ENCODE peak calls at places on chromosomes 12 and 14, in four cellular contexts. I is IMR-90, A is osteoblast, V is H9. C is an unnamed sample.

GRCh38 chr12:113334786-113335539 is at the start of gene SLC8B1:
- DNase-seq in I (peak; percentile 57), A (peak; percentile 97), V (peak; percentile 95), C (peak; percentile 94)

GRCh38 chr12:52156310-52156709 is 35.5 kb downstream of the KRT80 start:
- DNase-seq in V (no peak), A (no peak), I (peak; percentile 31), C (no peak)

GRCh38 chr14:104224516-104225281 is 86.3 kb downstream of the KIF26A start:
- DNase-seq in A (no peak), V (peak; percentile 66), I (no peak), C (peak; percentile 48)

GRCh38 chr12:51592034-51592705 is 1.1 kb downstream of the SCN8A start:
- DNase-seq in I (peak; percentile 79), A (peak; percentile 73), V (no peak), C (peak; percentile 7)

GRCh38 chr12:57008113-57008687 is 1.9 kb upstream of the ZBTB39 start:
- DNase-seq in A (peak; percentile 89), V (no peak), I (peak; percentile 82), C (peak; percentile 75)

GRCh38 chr12:127125607-127126259 is 1141.2 kb upstream of the TMEM132C start:
- DNase-seq in I (peak; percentile 70), A (peak; percentile 51), V (no peak), C (peak; percentile 74)

GRCh38 chr12:77229640-77230442 is 164.5 kb upstream of the E2F7 start:
- DNase-seq in A (peak; percentile 65), I (no peak), V (no peak), C (no peak)

GRCh38 chr12:1931642-1932041 is 13.2 kb upstream of the CACNA2D4 start:
- DNase-seq in A (peak; percentile 53), I (no peak), V (no peak), C (no peak)

GRCh38 chr12:30026621-30027234 is 243.0 kb upstream of the TMTC1 start:
- DNase-seq in I (peak; percentile 89), V (no peak), A (no peak), C (no peak)

GRCh38 chr12:16297521-16297920 is 20.0 kb upstream of the SLC15A5 start:
- DNase-seq in I (no peak), A (no peak), V (no peak), C (no peak)

GRCh38 chr14:73392329-73393257 is 65.8 kb downstream of the NUMB start:
- DNase-seq in I (no peak), V (no peak), A (no peak), C (no peak)

GRCh38 chr12:48818831-48819590 is 715 bp downstream of the CACNB3 start:
- DNase-seq in I (no peak), V (peak; percentile 67), A (peak; percentile 65), C (peak; percentile 28)

GRCh38 chr12:20822415-20822814 is 11.9 kb downstream of the SLCO1B3 start:
- DNase-seq in A (no peak), I (no peak), V (no peak), C (no peak)

GRCh38 chr12:76244298-76244697 is 103.9 kb downstream of the BBS10 start:
- DNase-seq in I (no peak), A (no peak), V (no peak), C (no peak)

GRCh38 chr12:76713130-76713529 is 50.8 kb upstream of the ZDHHC17 start:
- DNase-seq in I (no peak), A (no peak), V (peak; percentile 57), C (no peak)

GRCh38 chr14:52370406-52370911 is 56.3 kb downstream of the PTGER2 start:
- DNase-seq in A (no peak), V (no peak), I (no peak), C (no peak)

GRCh38 chr12:55955800-55956508 is 9.9 kb downstream of the PMEL start:
- DNase-seq in V (peak; percentile 58), A (no peak), I (peak; percentile 76), C (peak; percentile 84)

GRCh38 chr12:171276-171675 is 42.7 kb downstream of the SLC6A12 start:
- DNase-seq in I (no peak), V (no peak), A (no peak), C (no peak)

GRCh38 chr14:59698793-59699192 is 122.2 kb upstream of the CCDC175 start:
- DNase-seq in I (no peak), V (no peak), A (no peak), C (no peak)

GRCh38 chr14:98345186-98345585 is 926.8 kb downstream of the BCL11B start:
- DNase-seq in V (no peak), A (no peak), I (no peak), C (no peak)

GRCh38 chr12:6970096-6970527 is 352 bp downstream of the PHB2 start:
- DNase-seq in V (no peak), I (no peak), A (no peak), C (no peak)

GRCh38 chr12:53579545-53579955 is 46.6 kb downstream of the ATF7 start:
- DNase-seq in V (no peak), A (peak; percentile 4), I (no peak), C (no peak)

GRCh38 chr12:68042212-68042699 is 53.0 kb downstream of the IFNG-AS1 start:
- DNase-seq in I (peak; percentile 3), V (no peak), A (no peak), C (no peak)

GRCh38 chr14:60807971-60808370 is 73.4 kb downstream of the MNAT1 start:
- DNase-seq in V (no peak), A (peak; percentile 39), I (peak; percentile 23), C (no peak)

GRCh38 chr14:30375280-30375892 is 183.6 kb upstream of the G2E3 start:
- DNase-seq in A (no peak), I (peak; percentile 47), V (peak; percentile 70), C (peak; percentile 71)

GRCh38 chr12:124338876-124339603 is 44.1 kb downstream of the RFLNA start:
- DNase-seq in I (no peak), V (no peak), A (no peak), C (no peak)

GRCh38 chr12:27779837-27780611 is at the start of the genes KLHL42 and MANSC4:
- DNase-seq in A (peak; percentile 96), V (peak; percentile 72), I (peak; percentile 73), C (peak; percentile 85)

GRCh38 chr14:32073537-32074189 is 3.4 kb upstream of the ARHGAP5 start:
- DNase-seq in I (peak; percentile 82), A (peak; percentile 95), V (no peak), C (peak; percentile 81)

GRCh38 chr12:70639535-70639934 is 2.3 kb upstream of the PTPRB start:
- DNase-seq in I (no peak), A (no peak), V (no peak), C (no peak)

GRCh38 chr12:41576925-41577324 is 388.8 kb downstream of the PDZRN4 start:
- DNase-seq in V (peak; percentile 73), A (no peak), I (no peak), C (no peak)

GRCh38 chr12:82028772-82029171 is 269.6 kb upstream of the PPFIA2 start:
- DNase-seq in V (no peak), A (no peak), I (no peak), C (no peak)

GRCh38 chr14:99589031-99589441 is 15.0 kb downstream of the CCDC85C start:
- DNase-seq in V (no peak), I (no peak), A (peak; percentile 73), C (no peak)

GRCh38 chr14:69636051-69636639 is 24.7 kb downstream of the SUSD6 start:
- DNase-seq in V (no peak), A (no peak), I (no peak), C (no peak)

GRCh38 chr14:90405755-90406154 is 8.9 kb downstream of the CALM1 start:
- DNase-seq in V (no peak), I (no peak), A (no peak), C (no peak)

GRCh38 chr12:12916135-12916956 is 25.0 kb downstream of the GPRC5A start:
- DNase-seq in A (peak; percentile 91), V (peak; percentile 91), I (peak; percentile 73), C (peak; percentile 86)
- H2AFZ ChIP-seq in A (peak overlapping the region; percentile 49), V (no peak overlapping the region), I (peak overlapping the region; percentile 67), C (no peak overlapping the region)

GRCh38 chr14:35366521-35366976 is 38.0 kb downstream of the NFKBIA start:
- DNase-seq in I (no peak), V (no peak), A (no peak), C (no peak)
- H2AFZ ChIP-seq in I (peak overlapping the region; percentile 82), V (no peak overlapping the region), A (peak overlapping the region; percentile 69), C (no peak overlapping the region)

GRCh38 chr12:120642806-120643205 is 2.4 kb downstream of the CABP1 start:
- DNase-seq in I (peak; percentile 4), A (no peak), V (no peak), C (no peak)

GRCh38 chr12:120647375-120647755 is 6.9 kb downstream of the CABP1 start:
- DNase-seq in V (no peak), A (no peak), I (no peak), C (no peak)

GRCh38 chr12:120649442-120650248 is 9.2 kb downstream of the CABP1 start:
- DNase-seq in V (peak; percentile 55), A (no peak), I (peak; percentile 5), C (peak; percentile 22)

GRCh38 chr12:120643574-120643973 is 3.1 kb downstream of the CABP1 start:
- DNase-seq in V (no peak), A (no peak), I (no peak), C (no peak)

DNA sequence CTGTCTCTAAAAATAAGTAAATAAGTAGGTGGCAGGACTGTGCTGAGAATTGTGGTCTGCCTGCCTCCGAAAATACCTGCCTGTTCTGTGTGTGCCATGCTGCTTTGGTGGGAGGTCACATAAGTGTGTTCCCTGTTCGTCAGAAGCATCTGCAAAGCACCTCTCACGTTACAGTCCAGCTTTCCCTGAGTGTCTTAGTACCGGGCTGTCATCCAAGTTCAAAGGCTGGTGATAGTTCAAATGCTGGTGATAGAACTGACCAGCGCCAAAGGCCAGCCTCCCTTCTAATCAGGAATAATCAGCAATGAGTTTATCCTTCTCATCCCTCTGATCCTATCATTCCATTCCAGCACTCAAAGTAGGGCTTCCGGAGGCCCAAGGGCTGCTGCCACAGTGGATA is 5.6 kb downstream of the CABP1 start:
- DNase-seq in V (no peak), A (no peak), I (no peak), C (no peak)
- H2AFZ ChIP-seq in V (no peak overlapping the region), A (no peak overlapping the region), I (no peak overlapping the region), C (no peak overlapping the region)

GRCh38 chr12:132662901-132663755 is 24.0 kb downstream of the POLE start:
- DNase-seq in A (no peak), V (no peak), I (no peak), C (no peak)
- H2AFZ ChIP-seq in A (no peak overlapping the region), V (no peak overlapping the region), I (no peak overlapping the region), C (no peak overlapping the region)

C was measured in hepatocyte.